ENCODE peak calls at places on chromosomes 4 and X, in eight cellular contexts. O is pancreas, K is ovary, T is tibial artery, Q is AG04450, F is astrocyte, L is heart right ventricle, J is cardiac muscle cell. W is an unnamed sample. For H3K27me3, the result is how much of the 10 kb centered on the place peaks cover.

GRCh38 chr4:23945521-23946017 is 55.7 kb upstream of the PPARGC1A start:
- DNase-seq in Q (peak), O (no peak), L (no peak), K (no peak), T (no peak), J (no peak), F (peak), W (peak)

GRCh38 chr4:131091896-131092295 is 1995.9 kb downstream of the C4orf33 start:
- DNase-seq in T (no peak), O (no peak), Q (no peak), F (peak), J (peak), K (no peak), L (no peak), W (no peak)

GRCh38 chrX:31323658-31324057 is 251.8 kb upstream of the FTHL17 start:
- DNase-seq in K (no peak), L (no peak), J (no peak), Q (no peak), T (no peak), O (no peak), F (no peak), W (no peak)

GRCh38 chr4:67934628-67935027 is 28.7 kb downstream of the TMPRSS11A start:
- DNase-seq in F (peak), K (no peak), Q (no peak), J (no peak), L (no peak), T (no peak), O (no peak), W (no peak)

GRCh38 chrX:26597981-26598380 is 382.0 kb downstream of the MAGEB5 start:
- DNase-seq in K (no peak), Q (no peak), T (no peak), J (no peak), F (no peak), L (no peak), O (no peak), W (no peak)

GRCh38 chr4:57073559-57073958 is 36.6 kb downstream of the IGFBP7 start:
- DNase-seq in T (no peak), F (no peak), K (no peak), O (no peak), L (no peak), Q (no peak), J (no peak), W (no peak)

GRCh38 chr4:39823193-39823592 is 125.3 kb downstream of the UBE2K start:
- DNase-seq in L (no peak), Q (peak), J (no peak), T (no peak), O (no peak), K (no peak), F (peak), W (no peak)

GRCh38 chr4:41124916-41125548 is 89.3 kb downstream of the APBB2 start:
- DNase-seq in O (no peak), L (no peak), K (no peak), F (peak), J (no peak), T (no peak), Q (no peak), W (no peak)

GRCh38 chrX:18102006-18102405 is 118.7 kb downstream of the BEND2 start:
- DNase-seq in J (no peak), O (no peak), F (no peak), T (no peak), L (no peak), K (no peak), Q (no peak), W (no peak)

GRCh38 chr4:161256172-161256571 is 907.6 kb downstream of the FSTL5 start:
- DNase-seq in Q (no peak), T (no peak), L (no peak), J (no peak), O (no peak), F (peak), K (no peak), W (no peak)

GRCh38 chrX:118181030-118181429 is 64.4 kb upstream of the KLHL13 start:
- DNase-seq in L (no peak), T (no peak), Q (no peak), J (no peak), O (no peak), K (no peak), F (peak), W (peak)

GRCh38 chrX:107272431-107272921 is 66.1 kb downstream of the DNAAF6 start:
- DNase-seq in O (no peak), K (no peak), J (peak), F (no peak), T (no peak), L (peak), Q (no peak), W (no peak)
- H3K27me3 ChIP-seq in O (under half), K (under half), J (under half), F (under half), T (under half), L (under half), Q (under half), W (under half)

GRCh38 chr4:188370781-188371180 is 231.5 kb downstream of the TRIML1 start:
- DNase-seq in T (no peak), K (no peak), O (no peak), L (no peak), Q (no peak), F (no peak), J (no peak), W (no peak)

GRCh38 chr4:188374870-188375269 is 235.6 kb downstream of the TRIML1 start:
- DNase-seq in L (no peak), K (no peak), J (no peak), T (no peak), F (no peak), O (no peak), Q (no peak), W (no peak)

GRCh38 chr4:188372856-188373255 is 233.6 kb downstream of the TRIML1 start:
- DNase-seq in K (no peak), L (no peak), Q (no peak), J (no peak), F (peak), T (no peak), O (no peak), W (no peak)

GRCh38 chr4:188372051-188372450 is 232.8 kb downstream of the TRIML1 start:
- DNase-seq in T (no peak), Q (peak), J (no peak), F (no peak), K (no peak), O (no peak), L (no peak), W (no peak)
- H3K27ac ChIP-seq in T (no peak), Q (no peak), J (no peak), F (no peak), K (no peak), O (no peak), L (no peak), W (no peak)

GRCh38 chrX:10423716-10424115 is 196.7 kb downstream of the MID1 start:
- DNase-seq in O (no peak), Q (no peak), F (no peak), L (no peak), K (no peak), T (no peak), J (no peak), W (no peak)
- H3K27me3 ChIP-seq in O (under half), Q (under half), F (under half), L (under half), K (under half), T (under half), J (under half), W (under half)

GRCh38 chr4:77002321-77002720 is 52.8 kb downstream of the SEPTIN11 start:
- DNase-seq in T (no peak), L (no peak), Q (no peak), O (no peak), F (peak), K (no peak), J (peak), W (no peak)

GRCh38 chr4:77002721-77003120 is 53.2 kb downstream of the SEPTIN11 start:
- DNase-seq in Q (no peak), K (no peak), L (no peak), J (no peak), O (no peak), T (no peak), F (no peak), W (no peak)

GRCh38 chr4:77003400-77003799 is 53.8 kb downstream of the SEPTIN11 start:
- DNase-seq in T (no peak), Q (no peak), O (no peak), F (no peak), J (no peak), L (no peak), K (no peak), W (no peak)

GRCh38 chr4:76998251-76998901 is 48.8 kb downstream of the SEPTIN11 start:
- DNase-seq in K (no peak), F (peak), J (no peak), T (no peak), Q (no peak), L (no peak), O (no peak), W (no peak)

DNA sequence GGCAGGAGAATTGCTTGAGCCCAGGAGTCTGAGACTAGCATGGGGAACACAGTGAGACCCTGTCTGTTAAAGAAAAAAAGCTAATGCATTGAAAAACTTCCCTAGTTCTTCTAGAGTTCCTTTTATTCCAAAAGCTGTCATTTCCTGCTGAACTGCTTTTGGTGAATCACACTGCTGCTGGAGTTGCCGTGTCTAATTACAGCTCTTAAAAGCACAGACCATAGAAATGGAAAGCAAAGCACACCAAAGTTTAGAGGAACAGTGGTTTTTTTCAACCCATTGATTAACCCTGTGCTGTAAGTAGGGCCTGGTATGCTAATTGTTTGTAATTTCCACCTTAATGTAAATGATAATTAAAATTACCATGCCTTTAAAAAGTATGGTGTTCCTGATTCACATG is 52.4 kb downstream of the SEPTIN11 start:
- DNase-seq in O (no peak), K (no peak), F (peak), L (no peak), Q (no peak), J (peak), T (no peak), W (no peak)
- H3K27ac ChIP-seq in O (no peak), K (no peak), F (peak), L (peak), Q (peak), J (peak), T (no peak), W (no peak)

GRCh38 chr4:110625593-110626292 is 2.9 kb upstream of the PITX2 start:
- DNase-seq in F (no peak), J (no peak), K (no peak), O (no peak), T (no peak), L (no peak), Q (no peak), W (no peak)
- H3K27me3 ChIP-seq in F (half or more), J (half or more), K (under half), O (half or more), T (under half), L (half or more), Q (half or more), W (half or more)

DNA sequence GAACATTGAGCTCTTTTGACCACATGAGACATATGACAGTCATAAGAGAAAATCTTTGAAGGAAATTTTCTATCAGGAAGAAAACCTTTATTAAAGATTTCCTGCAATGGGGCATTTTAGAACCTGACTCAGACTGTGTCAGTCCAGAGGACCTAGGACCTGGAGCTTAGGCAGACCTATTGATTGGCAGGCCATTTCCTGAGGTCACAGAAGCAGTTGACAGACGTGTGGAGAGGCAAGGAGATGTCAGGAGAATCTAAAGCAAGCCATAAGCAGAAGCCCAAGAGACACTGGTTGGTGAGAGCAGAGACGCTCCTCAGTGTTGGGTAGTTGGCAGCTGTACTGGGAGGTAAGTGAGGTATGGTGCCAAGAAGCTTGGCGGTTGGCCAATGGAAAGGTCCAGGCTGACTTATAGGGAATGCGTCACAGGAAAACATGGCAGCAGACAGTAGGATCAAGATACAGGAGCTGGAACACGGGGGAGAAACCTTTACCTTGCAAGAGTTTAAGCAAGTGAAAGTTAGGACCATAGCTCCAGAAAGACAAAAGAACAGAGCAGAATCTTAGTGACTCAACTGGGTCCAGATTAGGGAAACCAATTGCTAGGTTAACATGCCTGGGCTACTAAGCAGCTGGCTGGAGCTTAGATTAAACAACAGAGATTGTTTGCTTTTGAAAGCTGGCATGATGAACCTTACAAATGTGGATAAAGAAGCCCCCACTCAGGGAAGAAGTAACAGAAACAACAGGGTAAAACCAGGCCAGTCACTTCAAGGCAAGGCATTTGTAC is 18.6 kb downstream of the PALLD start:
- DNase-seq in L (peak), F (no peak), O (peak), Q (no peak), T (no peak), K (no peak), J (no peak), W (no peak)
- H3K27ac ChIP-seq in L (peak), F (no peak), O (no peak), Q (no peak), T (no peak), K (no peak), J (peak), W (no peak)

DNA sequence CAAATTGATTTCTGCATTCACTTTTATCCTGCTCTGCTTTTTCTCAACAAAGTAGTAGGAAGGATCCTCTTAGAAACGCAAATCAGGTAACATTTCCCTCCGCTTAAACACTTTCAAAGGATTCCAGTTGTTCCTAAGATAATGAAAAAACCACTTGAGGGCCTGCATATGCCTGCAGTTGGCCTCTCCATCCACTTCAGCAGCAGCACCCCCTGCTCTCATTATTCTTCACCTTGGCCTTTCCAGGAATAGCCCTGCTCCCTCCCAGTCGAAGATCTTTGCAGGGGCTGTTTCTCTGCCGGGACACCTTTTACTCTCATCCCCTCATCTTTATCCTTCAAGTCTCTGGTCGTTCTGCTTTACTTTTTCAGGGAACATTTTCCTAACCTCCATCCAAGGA is 314.0 kb downstream of the INPP4B start:
- DNase-seq in K (no peak), J (peak), L (no peak), O (no peak), T (no peak), Q (no peak), F (no peak), W (no peak)
- H3K27me3 ChIP-seq in K (under half), J (under half), L (under half), O (under half), T (under half), Q (under half), F (under half), W (under half)

W was measured in adrenal gland.